ENCODE peak calls at places on chromosomes 5 and 9, in six cellular contexts. H is HCT116, B is neural progenitor cell, N is SK-N-SH, C is GM23248, X is GM23338. L is an unnamed sample.

GRCh38 chr5:84227221-84227620 is 157.5 kb downstream of the EDIL3 start:
- DNase-seq in H (no peak), B (no peak), N (no peak), C (no peak), X (no peak), L (no peak)

GRCh38 chr9:36980148-36980974 is 53.7 kb downstream of the PAX5 start:
- DNase-seq in H (peak), B (peak), N (peak), C (no peak), X (peak), L (no peak)

GRCh38 chr5:11853140-11853539 is 51.1 kb downstream of the CTNND2 start:
- DNase-seq in H (no peak), B (no peak), N (no peak), C (no peak), X (no peak), L (no peak)

GRCh38 chr5:155794801-155795200 is 532.2 kb upstream of the SGCD start:
- DNase-seq in H (peak), B (no peak), N (no peak), C (peak), X (peak), L (no peak)

GRCh38 chr9:97176206-97176605 is 131.3 kb upstream of the CCDC180 start:
- DNase-seq in H (no peak), B (no peak), N (peak), C (no peak), X (no peak), L (peak)

GRCh38 chr5:135821061-135821781 is 13.2 kb upstream of the SLC25A48 start:
- DNase-seq in H (no peak), B (no peak), N (no peak), C (peak), X (peak), L (no peak)

GRCh38 chr9:385818-386398 is 171.2 kb downstream of the DOCK8 start:
- DNase-seq in H (peak), B (peak), N (peak), C (peak), X (peak), L (peak)

GRCh38 chr5:95959964-95960801 is 1.5 kb downstream of the ELL2 start:
- DNase-seq in H (no peak), B (peak), N (peak), C (peak), X (no peak), L (peak)

GRCh38 chr5:140967226-140967893 is 1.1 kb downstream of the PCDHAC2 start:
- DNase-seq in H (no peak), B (no peak), N (no peak), C (no peak), X (peak), L (no peak)

GRCh38 chr5:43389679-43390329 is 22.4 kb downstream of the CCL28 start:
- DNase-seq in H (peak), B (peak), N (peak), C (peak), X (peak), L (peak)

GRCh38 chr5:165139730-165140129 is 1634.3 kb downstream of the MAT2B start:
- DNase-seq in H (no peak), B (no peak), N (no peak), C (no peak), X (no peak), L (no peak)

GRCh38 chr5:96785271-96785670 is 22.5 kb downstream of the ERAP1 start:
- DNase-seq in H (no peak), B (no peak), N (no peak), C (no peak), X (no peak), L (no peak)

GRCh38 chr5:30131-30530 is 61.8 kb upstream of the PLEKHG4B start:
- DNase-seq in H (no peak), B (no peak), N (no peak), C (no peak), X (no peak), L (no peak)

GRCh38 chr5:134506054-134507039 is 19.1 kb upstream of the JADE2 start:
- DNase-seq in H (peak), B (peak), N (no peak), C (peak), X (peak), L (peak)

GRCh38 chr5:1480217-1480616 is 35.0 kb upstream of the SLC6A3 start:
- DNase-seq in H (no peak), B (no peak), N (no peak), C (no peak), X (peak), L (no peak)

GRCh38 chr9:104900871-104901270 is 27.1 kb downstream of the ABCA1 start:
- DNase-seq in H (no peak), B (no peak), N (no peak), C (no peak), X (no peak), L (no peak)

GRCh38 chr9:104091708-104092107 is 2.4 kb upstream of the SMC2 start:
- DNase-seq in H (no peak), B (peak), N (no peak), C (peak), X (peak), L (no peak)

GRCh38 chr9:133881671-133882381 is 110.3 kb downstream of the VAV2 start:
- DNase-seq in H (no peak), B (no peak), N (peak), C (no peak), X (no peak), L (no peak)

GRCh38 chr9:127980706-127981558 is at the start of gene EEIG1:
- DNase-seq in H (peak), B (peak), N (peak), C (peak), X (peak), L (peak)

GRCh38 chr9:130530932-130531331 is 48.4 kb upstream of the FUBP3 start:
- DNase-seq in H (no peak), B (no peak), N (no peak), C (peak), X (no peak), L (no peak)

GRCh38 chr5:126438871-126439270 is 15.7 kb downstream of the GRAMD2B start:
- DNase-seq in H (no peak), B (no peak), N (no peak), C (no peak), X (no peak), L (no peak)

GRCh38 chr5:141814064-141814982 is 63.9 kb downstream of the PCDH1 start:
- DNase-seq in H (peak), B (peak), N (peak), C (peak), X (peak), L (peak)

GRCh38 chr5:56410696-56411095 is 177.6 kb upstream of the ANKRD55 start:
- DNase-seq in H (no peak), B (no peak), N (no peak), C (no peak), X (no peak), L (no peak)

GRCh38 chr9:33354651-33355211 is 47.6 kb downstream of the AQP7 start:
- DNase-seq in H (no peak), B (no peak), N (no peak), C (peak), X (no peak), L (no peak)

GRCh38 chr9:682633-683508 is 158.6 kb upstream of the DMRT1 start:
- DNase-seq in H (no peak), B (peak), N (no peak), C (peak), X (no peak), L (peak)

GRCh38 chr9:69918317-69918716 is 97.7 kb downstream of the CFAP95 start:
- DNase-seq in H (no peak), B (no peak), N (no peak), C (no peak), X (no peak), L (no peak)

GRCh38 chr5:40689442-40689841 is 9.7 kb downstream of the PTGER4 start:
- DNase-seq in H (peak), B (no peak), N (no peak), C (peak), X (no peak), L (peak)

GRCh38 chr5:35822541-35822940 is 34.1 kb upstream of the IL7R start:
- DNase-seq in H (no peak), B (no peak), N (no peak), C (no peak), X (no peak), L (no peak)

GRCh38 chr9:120729796-120730195 is 15.5 kb upstream of the MEGF9 start:
- DNase-seq in H (no peak), B (peak), N (no peak), C (no peak), X (peak), L (no peak)

GRCh38 chr5:147708708-147709107 is 73.8 kb downstream of the JAKMIP2 start:
- DNase-seq in H (no peak), B (no peak), N (no peak), C (no peak), X (peak), L (no peak)

GRCh38 chr9:37575921-37576721 is at the start of gene FBXO10:
- DNase-seq in H (no peak), B (peak), N (peak), C (peak), X (peak), L (peak)

GRCh38 chr9:90029996-90030395 is 425.2 kb downstream of the GADD45G start:
- DNase-seq in H (no peak), B (no peak), N (no peak), C (peak), X (no peak), L (no peak)

GRCh38 chr5:148966348-148966747 is 96.5 kb downstream of the SH3TC2 start:
- DNase-seq in H (no peak), B (no peak), N (no peak), C (no peak), X (no peak), L (no peak)

GRCh38 chr9:80359941-80360881 is 788.4 kb downstream of the TLE4 start:
- DNase-seq in H (no peak), B (no peak), N (no peak), C (no peak), X (no peak), L (no peak)

GRCh38 chr9:133880851-133881634 is 111.1 kb downstream of the VAV2 start:
- DNase-seq in H (no peak), B (no peak), N (peak), C (no peak), X (no peak), L (peak)

GRCh38 chr5:78627766-78628165 is 20.8 kb downstream of the LHFPL2 start:
- DNase-seq in H (no peak), B (no peak), N (peak), C (peak), X (no peak), L (no peak)

GRCh38 chr5:4584982-4585381 is 555.1 kb upstream of the ADAMTS16 start:
- DNase-seq in H (no peak), B (no peak), N (no peak), C (peak), X (no peak), L (peak)

GRCh38 chr5:1368756-1369155 is 23.9 kb upstream of the CLPTM1L start:
- DNase-seq in H (no peak), B (no peak), N (no peak), C (no peak), X (no peak), L (no peak)

GRCh38 chr5:50320131-50320749 is 120.8 kb downstream of the EMB start:
- DNase-seq in H (peak), B (no peak), N (no peak), C (peak), X (no peak), L (no peak)

GRCh38 chr5:50328193-50328729 is 112.8 kb downstream of the EMB start:
- DNase-seq in H (no peak), B (no peak), N (no peak), C (no peak), X (no peak), L (no peak)

GRCh38 chr5:50325237-50325832 is 115.8 kb downstream of the EMB start:
- DNase-seq in H (peak), B (peak), N (peak), C (peak), X (peak), L (peak)
- TF ChIP-seq EZH2phosphoT487 in H (no peak), B (no peak), N (no peak), C (no peak), X (no peak), L (no peak)

GRCh38 chr5:115983519-115983918 is 21.2 kb downstream of the LVRN start:
- DNase-seq in H (no peak), B (no peak), N (peak), C (no peak), X (no peak), L (no peak)
- H2AFZ ChIP-seq in H (no peak), B (no peak), N (no peak), C (no peak), X (no peak), L (no peak)

GRCh38 chr9:6915635-6916034 is 157.9 kb downstream of the KDM4C start:
- DNase-seq in H (no peak), B (peak), N (no peak), C (no peak), X (peak), L (no peak)
- TF ChIP-seq EZH2phosphoT487 in H (no peak), B (no peak), N (no peak), C (no peak), X (no peak), L (no peak)

GRCh38 chr9:138020120-138020794 is 142.7 kb downstream of the CACNA1B start:
- DNase-seq in H (no peak), B (no peak), N (peak), C (no peak), X (no peak), L (no peak)
- H2AFZ ChIP-seq in H (no peak), B (no peak), N (no peak), C (no peak), X (no peak), L (no peak)

DNA sequence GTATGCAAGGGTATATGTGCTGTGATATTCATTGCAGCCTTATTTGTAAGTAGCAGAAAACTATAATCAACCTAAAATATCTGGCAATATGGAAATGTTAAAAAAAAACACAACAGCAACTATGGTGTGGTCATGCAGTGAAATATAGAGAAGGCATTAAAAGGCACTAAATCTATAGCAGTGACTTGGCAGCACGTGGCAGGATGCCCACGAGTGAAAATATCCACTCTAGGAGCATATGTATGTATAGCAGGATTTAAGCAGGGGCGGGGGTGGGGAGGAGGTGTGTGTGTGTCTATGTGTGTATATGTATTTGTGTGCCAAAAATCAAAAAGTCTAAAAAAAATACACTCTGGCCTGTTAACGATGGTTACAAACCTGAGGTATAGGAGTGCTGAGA is 115.6 kb downstream of the RPS23 start:
- DNase-seq in H (no peak), B (no peak), N (no peak), C (no peak), X (no peak), L (no peak)
- TF ChIP-seq EZH2phosphoT487 in H (no peak), B (no peak), N (no peak), C (no peak), X (no peak), L (no peak)

GRCh38 chr5:90421136-90421535 is 11.6 kb upstream of the CETN3 start:
- DNase-seq in H (no peak), B (peak), N (no peak), C (peak), X (peak), L (peak)
- H2AFZ ChIP-seq in H (no peak), B (peak), N (no peak), C (peak), X (peak), L (no peak)

GRCh38 chr5:123099514-123100151 is 10.6 kb downstream of the PRDM6 start:
- DNase-seq in H (peak), B (peak), N (peak), C (no peak), X (peak), L (peak)

GRCh38 chr5:123095694-123096120 is 6.7 kb downstream of the PRDM6 start:
- DNase-seq in H (no peak), B (no peak), N (no peak), C (no peak), X (no peak), L (no peak)

GRCh38 chr5:123097871-123098735 is 9.1 kb downstream of the PRDM6 start:
- DNase-seq in H (no peak), B (peak), N (no peak), C (no peak), X (peak), L (no peak)

GRCh38 chr5:123097483-123097870 is 8.4 kb downstream of the PRDM6 start:
- DNase-seq in H (no peak), B (no peak), N (no peak), C (no peak), X (no peak), L (no peak)

DNA sequence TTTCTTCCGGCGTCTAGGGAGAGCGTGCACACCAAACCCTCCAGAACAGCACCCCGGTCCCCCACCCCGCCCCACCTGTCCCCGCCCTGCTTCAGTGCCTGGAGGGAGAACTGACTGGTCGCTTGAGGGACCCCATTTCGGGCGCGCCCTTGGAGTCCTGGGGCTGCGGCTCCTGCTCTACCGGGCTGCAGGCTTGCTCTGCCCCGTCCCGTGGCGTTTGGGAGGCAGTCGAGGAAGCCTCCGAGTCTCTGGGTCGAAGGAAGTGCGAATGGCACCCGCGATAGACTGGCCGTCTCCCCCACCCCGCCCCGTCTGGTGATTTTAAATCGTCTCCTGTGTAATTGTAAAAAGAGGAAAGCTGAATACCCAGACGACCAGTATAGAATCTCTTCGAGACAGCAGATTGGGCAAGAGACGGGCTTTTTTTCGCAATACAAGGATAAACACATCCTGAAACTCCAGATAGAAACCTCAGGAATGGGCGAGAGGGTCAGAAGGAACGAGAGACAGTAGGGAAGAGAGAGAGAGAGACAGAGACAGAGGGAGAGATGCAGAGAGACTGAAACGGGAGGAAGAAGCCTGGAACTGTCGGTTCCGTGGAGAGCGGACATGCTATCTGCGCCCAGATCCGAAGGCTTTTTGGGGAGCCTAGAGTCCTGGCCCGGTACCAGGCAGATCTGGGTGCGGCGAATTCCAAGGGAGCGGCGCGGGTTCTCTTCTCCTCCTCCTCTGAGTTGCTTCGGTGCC is 9.9 kb downstream of the PRDM6 start:
- DNase-seq in H (no peak), B (peak), N (peak), C (no peak), X (peak), L (peak)
- TF ChIP-seq EZH2phosphoT487 in H (no peak), B (peak), N (no peak), C (no peak), X (peak), L (peak)

DNA sequence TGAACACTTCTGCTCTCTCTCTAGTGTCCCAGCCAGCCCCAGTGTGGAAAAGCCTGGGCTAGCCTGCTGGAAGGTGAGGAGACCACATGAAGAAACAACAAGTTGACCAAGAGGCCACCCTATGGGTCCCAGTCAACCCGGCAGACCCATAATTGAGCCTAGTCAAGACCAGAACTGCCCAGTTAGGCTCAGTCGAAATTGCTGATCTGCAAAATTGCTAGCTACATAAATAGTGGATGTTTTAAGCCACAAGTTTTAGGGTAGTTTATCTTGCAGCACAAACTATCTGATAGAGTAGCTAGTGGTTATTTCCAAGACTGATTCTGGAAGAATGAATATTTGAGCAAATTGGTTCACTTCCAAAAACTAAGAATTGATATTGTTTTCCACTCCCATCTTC is 82.3 kb upstream of the CCDC112 start:
- DNase-seq in H (no peak), B (no peak), N (no peak), C (no peak), X (no peak), L (no peak)
- H2AFZ ChIP-seq in H (no peak), B (no peak), N (no peak), C (no peak), X (no peak), L (no peak)